ENCODE peak calls at places on chromosome 3, in eight cellular contexts. A is endothelial cell of umbilical vein, C is body of pancreas, B is adrenal gland, S is HepG2, O is HCT116, R is stomach, D is lower leg skin. Y is an unnamed sample.

GRCh38 chr3:128969993-128970740 is 23.7 kb downstream of the CFAP92 start:
- DNase-seq in A (peak), R (peak), O (peak), D (no peak), B (peak), S (peak), C (peak), Y (no peak)

GRCh38 chr3:156899951-156900350 is 73.8 kb downstream of the LEKR1 start:
- DNase-seq in S (peak), A (no peak), O (no peak), R (no peak), C (no peak), B (no peak), D (no peak), Y (no peak)

GRCh38 chr3:194886836-194887235 is 201.2 kb downstream of the FAM43A start:
- DNase-seq in S (no peak), R (no peak), B (no peak), O (no peak), A (no peak), D (no peak), C (no peak), Y (no peak)

GRCh38 chr3:25433868-25434267 is 5.8 kb downstream of the RARB start:
- DNase-seq in C (no peak), R (no peak), D (no peak), O (no peak), B (peak), A (peak), S (no peak), Y (peak)

GRCh38 chr3:189773056-189773455 is 141.9 kb downstream of the TP63 start:
- DNase-seq in C (no peak), B (no peak), O (no peak), A (peak), R (no peak), D (no peak), S (no peak), Y (no peak)

GRCh38 chr3:101779808-101780366 is 876 bp downstream of the NXPE3 start:
- DNase-seq in C (peak), O (no peak), A (no peak), B (no peak), R (no peak), D (no peak), S (no peak), Y (no peak)

GRCh38 chr3:154971771-154972326 is 108.3 kb upstream of the MME start:
- DNase-seq in O (no peak), A (peak), R (no peak), B (no peak), S (no peak), C (no peak), D (no peak), Y (no peak)

GRCh38 chr3:194983620-194984019 is 287.3 kb downstream of the XXYLT1 start:
- DNase-seq in C (no peak), S (no peak), B (no peak), D (no peak), A (no peak), O (no peak), R (no peak), Y (no peak)

GRCh38 chr3:41683666-41684350 is 278.1 kb downstream of the ULK4 start:
- DNase-seq in A (no peak), B (no peak), O (no peak), S (peak), D (no peak), C (no peak), R (no peak), Y (peak)

GRCh38 chr3:161171113-161171512 is 50.0 kb upstream of the NMD3 start:
- DNase-seq in S (no peak), D (peak), C (peak), O (no peak), R (no peak), A (peak), B (peak), Y (no peak)

GRCh38 chr3:42831321-42831713 is 22.1 kb downstream of the ACKR2 start:
- DNase-seq in A (peak), B (peak), C (peak), R (peak), D (peak), S (peak), O (peak), Y (peak)

GRCh38 chr3:192850501-192850981 is 67.1 kb downstream of the MB21D2 start:
- DNase-seq in C (no peak), D (peak), R (peak), B (no peak), O (no peak), S (peak), A (peak), Y (no peak)

GRCh38 chr3:184359610-184360009 is 1.8 kb downstream of the CLCN2 start:
- DNase-seq in S (no peak), C (peak), B (no peak), A (no peak), D (no peak), R (no peak), O (no peak), Y (no peak)

GRCh38 chr3:5115506-5116162 is 6.5 kb upstream of the ARL8B start:
- DNase-seq in O (no peak), B (peak), S (no peak), A (no peak), C (no peak), R (no peak), D (no peak), Y (no peak)

GRCh38 chr3:182650568-182651128 is 142.7 kb upstream of the ATP11B start:
- DNase-seq in A (no peak), O (no peak), B (no peak), C (no peak), R (no peak), S (no peak), D (no peak), Y (no peak)

GRCh38 chr3:4218426-4219226 is 84.5 kb upstream of the SETMAR start:
- DNase-seq in C (no peak), A (no peak), B (no peak), R (no peak), S (peak), D (no peak), O (no peak), Y (no peak)

GRCh38 chr3:107892960-107893359 is 197.9 kb downstream of the CD47 start:
- DNase-seq in D (no peak), A (no peak), S (no peak), O (no peak), R (no peak), B (no peak), C (no peak), Y (no peak)

GRCh38 chr3:74048686-74049085 is 423.9 kb upstream of the PDZRN3 start:
- DNase-seq in C (no peak), D (no peak), R (no peak), A (peak), B (no peak), S (no peak), O (no peak), Y (no peak)

DNA sequence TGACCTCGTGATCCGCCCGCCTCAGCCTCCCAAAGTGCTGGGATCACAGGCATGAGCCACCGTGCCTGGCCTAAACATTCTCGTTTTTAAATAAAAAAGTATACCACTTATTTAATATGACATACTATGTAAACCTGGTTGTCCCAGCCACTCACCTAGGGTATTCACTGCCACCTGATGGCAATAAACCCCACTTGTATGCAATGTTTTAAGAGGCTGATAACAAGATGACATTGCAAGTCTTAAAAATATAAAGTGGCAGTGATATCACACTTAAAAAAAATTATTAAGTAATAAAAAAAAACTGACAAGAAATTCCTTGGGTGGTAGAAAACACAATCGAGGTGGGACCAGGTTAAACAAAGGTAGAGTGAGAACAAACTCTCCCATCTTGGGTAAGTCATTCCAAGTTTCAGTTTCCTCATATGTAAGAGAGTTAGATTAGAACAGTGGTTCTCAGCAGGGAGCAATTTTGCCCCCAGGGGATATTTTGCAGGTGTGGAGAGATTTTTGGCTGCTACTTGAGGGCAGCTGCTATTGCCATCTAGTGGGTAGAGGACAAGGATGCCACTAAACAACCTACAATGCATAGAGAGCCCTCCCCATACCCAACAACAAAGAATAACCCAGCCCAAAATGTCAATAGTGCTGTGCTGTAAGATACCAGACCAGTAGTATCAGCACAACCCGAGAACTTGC is 14.5 kb downstream of the ARF4 start:
- DNase-seq in S (no peak), C (no peak), D (no peak), B (no peak), A (no peak), R (no peak), O (peak), Y (no peak)
- TF ChIP-seq CTCF in S (peak), C (no peak), D (no peak), B (no peak), A (no peak), R (no peak), O (peak), Y (no peak)

GRCh38 chr3:174440741-174441587 is 418.2 kb upstream of the NAALADL2 start:
- DNase-seq in A (peak), C (peak), S (peak), D (peak), O (peak), R (peak), B (peak), Y (peak)
- TF ChIP-seq POLR2A in A (peak), C (peak), S (no peak), D (no peak), O (peak), R (no peak), B (peak), Y (peak)

GRCh38 chr3:58288011-58288728 is 17.9 kb upstream of the RPP14 start:
- DNase-seq in B (no peak), R (no peak), S (peak), D (no peak), C (no peak), O (no peak), A (no peak), Y (no peak)
- TF ChIP-seq CTCF in B (no peak), R (no peak), S (peak), D (no peak), C (no peak), O (peak), A (no peak), Y (no peak)

GRCh38 chr3:151278223-151278622 is at the start of gene P2RY14:
- DNase-seq in A (no peak), O (no peak), S (no peak), D (no peak), C (no peak), B (no peak), R (no peak), Y (no peak)
- TF ChIP-seq POLR2A in A (no peak), O (no peak), S (no peak), D (no peak), C (no peak), B (no peak), R (no peak), Y (no peak)

DNA sequence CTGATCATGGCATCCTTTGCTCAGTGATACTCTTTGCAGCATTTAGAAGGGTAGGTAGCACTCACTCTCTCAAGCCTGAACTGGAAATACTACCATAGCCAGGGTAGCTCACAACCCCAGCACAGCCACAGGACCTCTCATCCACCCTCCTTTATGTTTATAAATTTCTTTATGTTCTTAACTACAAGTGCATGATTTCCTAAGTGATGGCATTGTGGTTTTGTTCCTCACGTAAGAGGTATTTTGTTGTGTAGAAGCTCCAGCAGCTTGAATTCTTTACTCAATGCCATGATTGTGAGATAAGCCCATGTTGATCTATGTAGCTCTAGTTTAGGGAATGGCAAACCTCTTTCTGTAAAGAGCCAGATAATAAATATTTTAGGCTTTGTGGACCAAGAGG is 7.9 kb upstream of the RTP3 start:
- DNase-seq in D (no peak), C (no peak), S (no peak), O (no peak), R (no peak), B (no peak), A (no peak), Y (no peak)
- TF ChIP-seq CTCF in D (no peak), C (no peak), S (no peak), O (no peak), R (no peak), B (no peak), A (no peak), Y (no peak)

DNA sequence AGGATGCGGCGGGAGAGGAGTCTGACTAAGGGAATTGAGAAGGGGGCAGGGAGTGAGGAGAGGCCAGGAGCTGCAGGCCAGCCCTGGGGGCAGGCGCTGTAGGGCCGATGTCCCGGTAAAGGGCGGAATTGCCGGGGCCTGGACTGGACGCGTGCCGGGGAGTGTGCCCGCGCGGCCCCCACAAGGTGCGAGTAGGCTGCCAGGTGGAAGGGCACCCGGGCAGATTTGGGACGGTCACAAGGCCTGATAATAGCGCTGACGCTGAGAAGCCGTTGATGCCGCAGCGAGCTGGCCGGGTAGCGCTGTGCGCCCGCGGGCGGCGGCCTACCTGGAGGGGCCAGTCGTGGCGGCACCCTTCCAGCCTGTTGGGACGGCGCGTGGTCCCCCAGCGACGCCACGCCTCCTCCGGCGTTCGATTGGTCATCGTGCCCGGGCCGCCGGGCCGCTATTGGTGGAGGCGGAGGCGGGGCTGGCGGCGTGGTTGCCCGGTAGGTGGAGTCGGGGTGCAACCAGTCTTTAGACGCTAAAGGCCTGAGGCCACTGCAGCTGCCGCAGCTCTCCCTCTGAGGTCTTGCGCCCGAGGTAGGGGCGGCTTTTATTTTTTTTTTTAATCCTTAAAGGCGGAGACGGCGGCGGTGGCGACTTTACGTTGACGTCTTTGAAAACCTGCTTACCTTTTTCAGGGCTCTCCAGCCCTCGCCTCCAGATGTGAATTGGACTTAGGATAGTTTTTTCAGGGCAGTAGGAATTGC is 919 bp downstream of the SLC25A38 start:
- DNase-seq in B (peak), C (peak), D (peak), A (peak), S (peak), R (peak), O (peak), Y (peak)
- TF ChIP-seq POLR2A in B (peak), C (peak), D (no peak), A (peak), S (peak), R (no peak), O (no peak), Y (peak)

GRCh38 chr3:58531956-58532355 is 5.0 kb downstream of the ACOX2 start:
- DNase-seq in R (no peak), S (no peak), D (no peak), B (no peak), A (no peak), O (peak), C (no peak), Y (no peak)
- TF ChIP-seq CTCF in R (no peak), S (no peak), D (no peak), B (no peak), A (no peak), O (peak), C (no peak), Y (no peak)

DNA sequence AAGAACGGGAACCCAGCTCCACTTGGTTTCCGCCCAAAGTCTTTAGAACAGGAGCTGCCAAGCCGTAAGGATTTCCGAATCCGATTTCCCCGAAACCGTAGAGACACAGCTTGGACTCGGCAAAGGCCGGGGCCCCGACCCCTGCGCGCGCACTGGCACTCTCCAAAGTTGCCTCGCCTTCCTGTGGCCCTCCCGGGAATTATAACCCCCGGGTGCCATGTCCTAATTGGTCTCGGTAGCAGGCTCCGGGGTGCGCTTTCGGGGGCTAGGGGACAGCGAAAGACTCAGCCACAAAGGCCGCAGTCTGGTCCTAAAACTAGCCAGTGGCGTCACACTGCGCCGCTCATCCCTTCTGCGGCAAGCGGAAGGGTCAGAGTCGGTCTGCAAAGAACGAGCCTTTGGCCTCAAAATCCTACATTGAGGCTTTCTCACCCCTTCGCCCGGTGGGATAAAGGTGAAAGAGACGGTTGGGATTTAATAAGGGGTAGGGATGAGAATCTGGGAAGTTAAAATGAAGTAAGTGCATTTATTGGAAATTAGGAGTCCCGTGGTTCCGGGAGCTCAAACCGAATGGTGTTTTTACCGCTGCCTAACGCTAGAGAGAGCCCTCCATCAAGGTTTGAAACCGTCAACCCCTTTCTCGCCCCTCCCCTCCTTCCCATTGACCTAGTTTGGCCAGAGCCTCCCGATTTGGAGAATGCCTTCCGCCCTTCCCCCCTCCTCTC is 6.7 kb downstream of the BCL6 start:
- DNase-seq in D (peak), O (peak), R (peak), S (peak), A (peak), C (peak), B (peak), Y (peak)
- TF ChIP-seq POLR2A in D (peak), O (no peak), R (no peak), S (no peak), A (no peak), C (peak), B (peak), Y (peak)

DNA sequence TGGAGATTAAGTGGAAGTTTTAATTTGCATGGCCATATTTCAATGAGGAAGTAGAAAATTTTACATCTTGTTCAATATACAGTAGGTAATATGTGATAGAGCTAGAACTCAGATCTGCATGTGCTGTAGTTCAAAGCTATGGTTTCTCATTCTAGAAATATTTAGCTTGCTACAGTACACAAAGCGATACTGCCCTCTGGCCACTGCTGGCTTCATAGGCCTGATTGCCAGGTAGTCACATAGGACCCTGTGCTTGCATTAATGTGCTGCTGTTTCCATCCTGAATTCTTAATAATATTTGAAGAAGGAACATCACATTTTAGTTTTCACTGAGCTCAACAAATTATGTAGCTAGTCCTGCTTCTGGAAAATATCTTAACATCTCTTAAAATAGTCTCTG is 87.0 kb downstream of the PLSCR2 start:
- DNase-seq in D (no peak), S (peak), O (peak), B (no peak), R (no peak), C (peak), A (peak), Y (no peak)
- TF ChIP-seq CTCF in D (no peak), S (peak), O (peak), B (no peak), R (no peak), C (no peak), A (no peak), Y (no peak)